ENCODE peak calls at places on chromosomes 2 and 18, in ten cellular contexts. K, E, T, U, A, B, F, H, S and Y are unnamed samples.

GRCh38 chr2:231563378-231563961 is 29.2 kb upstream of the TEX44 start:
- DNase-seq in K (peak), E (peak), T (no peak), U (peak), A (peak), B (peak), F (peak), H (peak), S (peak), Y (peak)

GRCh38 chr2:163737169-163737439 is 1.3 kb upstream of the FIGN start:
- DNase-seq in K (no peak), E (no peak), T (no peak), U (no peak), A (no peak), B (no peak), F (no peak), H (no peak), S (no peak), Y (no peak)

GRCh38 chr2:16717477-16717876 is 51.8 kb upstream of the CYRIA start:
- DNase-seq in K (no peak), E (no peak), T (no peak), U (no peak), A (no peak), B (no peak), F (no peak), H (no peak), S (no peak), Y (peak)

GRCh38 chr2:203484266-203485112 is 50.6 kb downstream of the RAPH1 start:
- DNase-seq in K (peak), E (peak), T (peak), U (peak), A (no peak), B (peak), F (peak), H (no peak), S (peak), Y (peak)

GRCh38 chr2:98691307-98691706 is 39.6 kb downstream of the MGAT4A start:
- DNase-seq in K (no peak), E (peak), T (no peak), U (no peak), A (no peak), B (no peak), F (peak), H (no peak), S (no peak), Y (no peak)

GRCh38 chr18:42330296-42330695 is 375.3 kb downstream of the PIK3C3 start:
- DNase-seq in K (no peak), E (no peak), T (no peak), U (no peak), A (no peak), B (no peak), F (no peak), H (no peak), S (no peak), Y (no peak)

GRCh38 chr2:24482256-24482971 is 8.6 kb upstream of the NCOA1 start:
- DNase-seq in K (no peak), E (no peak), T (no peak), U (no peak), A (no peak), B (no peak), F (no peak), H (no peak), S (no peak), Y (peak)

GRCh38 chr2:64595397-64596160 is 58.1 kb downstream of the SERTAD2 start:
- DNase-seq in K (no peak), E (peak), T (no peak), U (peak), A (no peak), B (no peak), F (no peak), H (no peak), S (peak), Y (peak)

GRCh38 chr18:12008842-12009580 is 27.7 kb downstream of the IMPA2 start:
- DNase-seq in K (no peak), E (no peak), T (no peak), U (no peak), A (no peak), B (no peak), F (no peak), H (no peak), S (no peak), Y (no peak)